ENCODE peak calls at places on chromosomes 1 and 21, in six cellular contexts. J, P, F, T, V and W are unnamed samples.

GRCh38 chr1:84121360-84121759 is 22.7 kb upstream of the PRKACB start:
- DNase-seq in V (no peak), F (no peak), T (no peak), J (no peak), P (no peak), W (no peak)

GRCh38 chr1:103900005-103900404 is 150.3 kb downstream of the AMY1C start:
- DNase-seq in V (no peak), J (no peak), P (no peak), F (no peak), T (no peak), W (no peak)

GRCh38 chr1:24704411-24705259 is 40.6 kb upstream of the CLIC4 start:
- DNase-seq in F (peak; percentile 79), P (no peak), J (peak; percentile 81), T (no peak), V (peak; percentile 94), W (no peak)

GRCh38 chr1:151157067-151157531 is 650 bp downstream of the TNFAIP8L2 start:
- DNase-seq in T (no peak), P (peak; percentile 91), V (no peak), J (no peak), F (no peak), W (no peak)

GRCh38 chr21:16842716-16843115 is 670.1 kb upstream of the CXADR start:
- DNase-seq in F (peak; percentile 75), V (no peak), T (no peak), J (no peak), P (no peak), W (no peak)

GRCh38 chr1:244316407-244316806 is 135.3 kb downstream of the ADSS2 start:
- DNase-seq in V (no peak), T (no peak), J (no peak), P (no peak), F (no peak), W (no peak)

GRCh38 chr1:93758842-93759515 is 77.3 kb upstream of the BCAR3 start:
- DNase-seq in J (no peak), T (peak; percentile 80), F (no peak), P (peak; percentile 87), V (peak; percentile 98), W (no peak)

GRCh38 chr1:228045871-228046270 is 36.6 kb upstream of the ARF1 start:
- DNase-seq in T (no peak), V (no peak), P (no peak), J (no peak), F (no peak), W (no peak)

GRCh38 chr1:238469146-238469601 is 578.5 kb upstream of the ZP4 start:
- DNase-seq in F (no peak), J (no peak), T (no peak), V (peak; percentile 27), P (no peak), W (no peak)

GRCh38 chr1:212158912-212159796 is 123.6 kb downstream of the DTL start:
- DNase-seq in P (peak; percentile 71), J (no peak), F (no peak), V (no peak), T (no peak), W (peak; percentile 97)

GRCh38 chr21:34546556-34546955 is 34.5 kb upstream of the KCNE1 start:
- DNase-seq in T (no peak), V (no peak), F (no peak), J (no peak), P (no peak), W (no peak)

GRCh38 chr1:218620956-218621355 is 275.8 kb downstream of the TGFB2 start:
- DNase-seq in F (no peak), P (no peak), T (peak; percentile 32), V (peak; percentile 16), J (no peak), W (no peak)

GRCh38 chr1:40393173-40393572 is 19.6 kb downstream of the SMAP2 start:
- DNase-seq in J (no peak), V (no peak), T (no peak), F (no peak), P (no peak), W (no peak)

GRCh38 chr1:178918328-178918727 is 47.5 kb upstream of the ANGPTL1 start:
- DNase-seq in J (no peak), P (no peak), T (no peak), F (no peak), V (no peak), W (no peak)

GRCh38 chr1:46522184-46522968 is 29.1 kb downstream of the KNCN start:
- DNase-seq in P (peak; percentile 14), J (no peak), F (no peak), V (peak; percentile 91), T (peak; percentile 53), W (no peak)

GRCh38 chr1:93114403-93114802 is 35.3 kb downstream of the MTF2 start:
- DNase-seq in F (no peak), V (no peak), T (no peak), J (no peak), P (no peak), W (no peak)